ENCODE peak calls at places on chromosomes 12 and 14, in eight cellular contexts. W, N, H, Q, D, O, G and F are unnamed samples. For H3K9me3, the result is how much of the 10 kb centered on the place peaks cover.

GRCh38 chr12:76863005-76863670 is 15.7 kb downstream of the CSRP2 start:
- DNase-seq in N (no peak), O (no peak), D (no peak), H (peak), G (no peak), Q (no peak), W (no peak), F (no peak)

GRCh38 chr14:90774316-90774715 is 41.9 kb downstream of the TTC7B start:
- DNase-seq in N (no peak), D (no peak), Q (no peak), O (no peak), H (no peak), G (no peak), W (no peak), F (no peak)

GRCh38 chr12:104712968-104713367 is 245.1 kb downstream of the SLC41A2 start:
- DNase-seq in W (no peak), O (no peak), N (no peak), H (no peak), Q (no peak), G (no peak), D (no peak), F (no peak)

GRCh38 chr12:95976416-95976832 is 19.7 kb downstream of the HAL start:
- DNase-seq in O (no peak), D (no peak), N (peak), Q (no peak), G (no peak), W (no peak), H (no peak), F (no peak)

GRCh38 chr12:90410962-90411361 is 544.0 kb downstream of the CCER1 start:
- DNase-seq in G (no peak), H (no peak), Q (no peak), N (no peak), O (peak), D (no peak), W (no peak), F (no peak)

GRCh38 chr14:24422261-24422660 is 7.2 kb downstream of the CBLN3 start:
- DNase-seq in N (no peak), D (no peak), W (no peak), H (no peak), Q (no peak), G (no peak), O (no peak), F (no peak)

GRCh38 chr12:71283883-71284282 is 126.1 kb upstream of the TSPAN8 start:
- DNase-seq in G (no peak), H (no peak), Q (no peak), D (no peak), W (no peak), O (no peak), N (no peak), F (no peak)

GRCh38 chr14:69483765-69484443 is 624 bp upstream of the PLEKHD1 start:
- DNase-seq in W (no peak), H (peak), D (peak), G (no peak), N (no peak), O (no peak), Q (no peak), F (no peak)

GRCh38 chr14:20455355-20456300 is 602 bp downstream of the APEX1 start:
- DNase-seq in G (no peak), D (peak), N (peak), Q (no peak), W (no peak), H (peak), O (peak), F (peak)

GRCh38 chr12:26271024-26271423 is 75.7 kb downstream of the SSPN start:
- DNase-seq in W (no peak), O (no peak), D (no peak), N (no peak), H (no peak), Q (no peak), G (no peak), F (no peak)

GRCh38 chr14:104555621-104556255 is 23.8 kb upstream of the C14orf180 start:
- DNase-seq in H (no peak), Q (no peak), W (no peak), O (no peak), N (no peak), D (no peak), G (peak), F (no peak)

GRCh38 chr12:62519043-62519442 is 52.4 kb downstream of the MON2 start:
- DNase-seq in Q (no peak), O (no peak), G (no peak), W (no peak), H (no peak), N (no peak), D (no peak), F (no peak)

GRCh38 chr12:97148941-97149559 is 242.0 kb downstream of the NEDD1 start:
- DNase-seq in Q (no peak), H (peak), O (peak), G (peak), N (no peak), W (peak), D (peak), F (peak)

GRCh38 chr12:72491399-72491798 is 219.2 kb downstream of the TRHDE start:
- DNase-seq in N (no peak), O (no peak), H (peak), Q (no peak), G (no peak), D (no peak), W (no peak), F (no peak)

GRCh38 chr12:29768372-29768771 is 15.4 kb downstream of the TMTC1 start:
- DNase-seq in H (no peak), O (no peak), W (no peak), D (no peak), N (no peak), G (no peak), Q (no peak), F (no peak)

GRCh38 chr14:32012062-32012461 is 65.0 kb upstream of the ARHGAP5 start:
- DNase-seq in O (no peak), Q (no peak), N (peak), W (no peak), D (no peak), H (no peak), G (no peak), F (no peak)

GRCh38 chr14:93096923-93097322 is 18.8 kb downstream of the ITPK1 start:
- DNase-seq in D (no peak), H (no peak), N (no peak), Q (no peak), O (no peak), G (no peak), W (no peak), F (no peak)

GRCh38 chr12:10716704-10717315 is 6.3 kb downstream of the YBX3 start:
- DNase-seq in H (peak), W (no peak), G (peak), D (no peak), N (peak), Q (peak), O (peak), F (no peak)

GRCh38 chr14:54646576-54647130 is 79.7 kb downstream of the SAMD4A start:
- DNase-seq in D (no peak), W (no peak), H (no peak), Q (no peak), G (no peak), N (no peak), O (no peak), F (no peak)

GRCh38 chr12:50505386-50505827 is 622 bp downstream of the DIP2B start:
- DNase-seq in O (peak), Q (no peak), D (peak), N (no peak), W (peak), H (peak), G (no peak), F (no peak)

GRCh38 chr12:97643961-97644360 is 181.4 kb downstream of the RMST start:
- DNase-seq in W (no peak), O (no peak), G (no peak), D (peak), Q (no peak), H (no peak), N (no peak), F (no peak)

GRCh38 chr14:54746019-54746418 is 156.6 kb downstream of the GCH1 start:
- DNase-seq in G (no peak), Q (no peak), W (no peak), D (no peak), H (no peak), N (no peak), O (no peak), F (no peak)

GRCh38 chr12:91633734-91634357 is 451.2 kb upstream of the DCN start:
- DNase-seq in H (no peak), Q (no peak), W (no peak), N (no peak), G (no peak), D (no peak), O (peak), F (no peak)

GRCh38 chr12:58491296-58491695 is 429.0 kb downstream of the LRIG3 start:
- DNase-seq in N (peak), H (peak), Q (no peak), O (no peak), G (no peak), W (no peak), D (no peak), F (no peak)

GRCh38 chr14:92973265-92973797 is 50.4 kb downstream of the CHGA start:
- DNase-seq in O (peak), W (no peak), G (peak), H (peak), N (peak), Q (peak), D (peak), F (no peak)

DNA sequence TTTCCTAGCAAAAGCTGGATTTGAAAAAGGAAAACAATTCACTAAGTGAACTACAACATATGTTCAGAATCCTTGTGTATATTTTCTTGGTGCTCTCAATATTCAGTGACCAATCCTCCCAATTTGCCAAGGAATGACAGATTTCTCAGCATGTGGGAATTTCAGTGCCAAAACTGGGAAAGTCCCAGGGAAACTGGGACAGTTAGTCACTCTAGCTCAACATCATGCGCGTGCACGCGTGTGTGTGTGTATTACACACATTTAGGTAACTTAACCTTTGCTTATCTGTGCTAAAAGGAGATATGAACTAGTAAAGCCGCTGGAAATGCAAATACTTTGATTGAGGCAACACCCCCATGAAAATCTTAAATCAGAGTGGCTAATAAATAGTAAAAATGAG is 26.1 kb upstream of the SLC6A13 start:
- DNase-seq in H (no peak), O (no peak), D (no peak), W (no peak), N (no peak), G (no peak), Q (no peak), F (no peak)
- H3K9me3 ChIP-seq in H (under half), O (under half), D (under half), W (under half), N (under half), G (under half), Q (under half), F (under half)

GRCh38 chr14:89447182-89447970 is 30.3 kb upstream of the FOXN3 start:
- DNase-seq in W (no peak), N (no peak), O (peak), H (no peak), D (no peak), G (no peak), Q (no peak), F (no peak)

GRCh38 chr14:89444536-89445125 is 27.6 kb upstream of the FOXN3 start:
- DNase-seq in O (no peak), D (no peak), W (no peak), G (no peak), H (peak), N (no peak), Q (no peak), F (no peak)

GRCh38 chr14:89444044-89444443 is 27.0 kb upstream of the FOXN3 start:
- DNase-seq in Q (no peak), D (no peak), H (peak), O (no peak), N (no peak), G (no peak), W (no peak), F (no peak)

GRCh38 chr14:89443002-89443660 is 26.1 kb upstream of the FOXN3 start:
- DNase-seq in G (no peak), O (no peak), Q (no peak), N (no peak), H (peak), W (no peak), D (no peak), F (no peak)

DNA sequence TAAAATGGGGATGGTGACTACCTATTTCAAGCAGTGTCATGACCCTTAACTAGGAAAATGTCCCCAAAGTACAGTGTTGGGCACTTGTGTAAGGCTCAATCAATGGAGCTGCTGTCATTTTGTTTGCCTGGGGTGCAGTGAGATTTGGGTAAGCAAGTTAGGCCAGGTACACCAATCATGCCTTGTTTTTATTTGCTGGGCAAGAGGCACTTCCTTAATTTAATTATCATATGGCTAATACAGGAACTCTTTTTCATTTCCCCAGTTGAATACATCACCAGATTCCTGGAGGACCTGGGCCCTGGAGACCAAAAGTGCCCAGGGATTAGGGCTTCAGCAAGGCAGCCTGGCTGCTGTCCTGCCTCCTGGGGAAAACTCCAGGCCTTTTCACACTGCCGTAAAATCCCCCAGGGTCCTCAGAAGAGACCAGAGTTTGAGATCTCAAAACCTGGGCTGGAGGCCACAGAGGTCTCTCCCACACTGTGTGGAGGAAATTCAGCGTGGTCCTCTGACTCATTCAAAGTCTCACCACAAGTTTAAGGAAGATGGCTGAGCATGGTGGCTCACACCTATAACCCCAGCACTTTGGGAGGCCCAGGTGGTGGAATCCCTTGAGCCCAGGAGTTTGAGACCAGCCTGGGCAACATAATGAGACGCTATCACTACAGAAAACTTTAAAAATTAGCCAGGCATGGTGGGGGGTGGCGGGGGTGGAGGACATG is 28.4 kb upstream of the FOXN3 start:
- DNase-seq in N (no peak), G (no peak), O (no peak), D (no peak), W (no peak), H (no peak), Q (no peak), F (no peak)
- H3K9me3 ChIP-seq in N (under half), G (under half), O (under half), D (under half), W (under half), H (under half), Q (under half), F (under half)

GRCh38 chr12:1935242-1935641 is 16.8 kb upstream of the CACNA2D4 start:
- DNase-seq in D (no peak), O (peak), H (no peak), W (no peak), Q (no peak), N (no peak), G (no peak), F (no peak)
- H3K9me3 ChIP-seq in D (under half), O (under half), H (under half), W (under half), Q (under half), N (under half), G (under half), F (under half)

DNA sequence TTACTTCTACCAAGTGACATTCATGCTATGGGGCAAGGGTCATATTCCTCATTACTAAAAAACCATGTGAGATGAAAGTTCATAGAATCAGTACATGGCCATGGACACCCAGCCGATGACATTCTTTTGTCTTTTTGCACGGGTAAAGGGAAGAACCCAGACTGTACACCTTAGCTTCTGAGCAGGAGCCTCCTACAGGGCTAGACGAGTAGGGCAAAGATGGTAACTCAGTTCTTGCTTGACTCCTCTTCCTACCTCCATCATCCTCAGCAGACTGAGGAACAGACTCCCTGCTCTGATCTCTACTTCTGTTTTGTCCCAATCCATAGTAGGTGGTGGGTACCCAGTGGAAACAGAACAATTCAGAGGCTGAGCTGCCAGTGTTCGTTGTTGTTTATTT is 281.3 kb downstream of the NPAS3 start:
- DNase-seq in W (no peak), D (no peak), Q (no peak), G (no peak), N (no peak), H (no peak), O (no peak), F (no peak)
- H3K9me3 ChIP-seq in W (under half), D (under half), Q (under half), G (under half), N (under half), H (under half), O (under half), F (under half)